ENCODE peak calls at places on chromosomes 16 and 17, in eight cellular contexts. J, R, G, O, T, M, U and W are unnamed samples.

GRCh38 chr17:81569986-81570514 is 17.9 kb upstream of the FAAP100 start:
- DNase-seq in J (no peak), R (no peak), G (no peak), O (no peak), T (no peak), M (no peak), U (no peak), W (no peak)

GRCh38 chr16:24499193-24499814 is 40.1 kb upstream of the RBBP6 start:
- DNase-seq in J (peak; percentile 24), R (no peak), G (peak; percentile 71), O (no peak), T (peak; percentile 16), M (peak; percentile 53), U (no peak), W (peak; percentile 36)

GRCh38 chr16:65776639-65777183 is 589.8 kb upstream of the CDH5 start:
- DNase-seq in J (no peak), R (no peak), G (no peak), O (no peak), T (no peak), M (no peak), U (no peak), W (no peak)

GRCh38 chr16:88299751-88300462 is 82.9 kb upstream of the ZNF469 start:
- DNase-seq in J (no peak), R (no peak), G (no peak), O (peak; percentile 40), T (no peak), M (no peak), U (no peak), W (no peak)

GRCh38 chr16:81181013-81181720 is 57.3 kb upstream of the BCO1 start:
- DNase-seq in J (peak; percentile 97), R (peak; percentile 92), G (peak; percentile 43), O (no peak), T (peak; percentile 19), M (peak; percentile 88), U (peak; percentile 81), W (no peak)

GRCh38 chr17:34252138-34252889 is 2.8 kb upstream of the CCL2 start:
- DNase-seq in J (peak; percentile 97), R (peak; percentile 87), G (no peak), O (peak; percentile 81), T (no peak), M (no peak), U (peak; percentile 98), W (peak; percentile 55)

GRCh38 chr17:49557204-49558024 is 18.3 kb upstream of the NXPH3 start:
- DNase-seq in J (peak; percentile 50), R (peak; percentile 23), G (peak; percentile 61), O (no peak), T (no peak), M (peak; percentile 55), U (no peak), W (peak; percentile 63)

GRCh38 chr17:22460461-22461063 is 768.2 kb downstream of the KCNJ18 start:
- DNase-seq in J (no peak), R (no peak), G (no peak), O (no peak), T (no peak), M (no peak), U (no peak), W (no peak)

DNA sequence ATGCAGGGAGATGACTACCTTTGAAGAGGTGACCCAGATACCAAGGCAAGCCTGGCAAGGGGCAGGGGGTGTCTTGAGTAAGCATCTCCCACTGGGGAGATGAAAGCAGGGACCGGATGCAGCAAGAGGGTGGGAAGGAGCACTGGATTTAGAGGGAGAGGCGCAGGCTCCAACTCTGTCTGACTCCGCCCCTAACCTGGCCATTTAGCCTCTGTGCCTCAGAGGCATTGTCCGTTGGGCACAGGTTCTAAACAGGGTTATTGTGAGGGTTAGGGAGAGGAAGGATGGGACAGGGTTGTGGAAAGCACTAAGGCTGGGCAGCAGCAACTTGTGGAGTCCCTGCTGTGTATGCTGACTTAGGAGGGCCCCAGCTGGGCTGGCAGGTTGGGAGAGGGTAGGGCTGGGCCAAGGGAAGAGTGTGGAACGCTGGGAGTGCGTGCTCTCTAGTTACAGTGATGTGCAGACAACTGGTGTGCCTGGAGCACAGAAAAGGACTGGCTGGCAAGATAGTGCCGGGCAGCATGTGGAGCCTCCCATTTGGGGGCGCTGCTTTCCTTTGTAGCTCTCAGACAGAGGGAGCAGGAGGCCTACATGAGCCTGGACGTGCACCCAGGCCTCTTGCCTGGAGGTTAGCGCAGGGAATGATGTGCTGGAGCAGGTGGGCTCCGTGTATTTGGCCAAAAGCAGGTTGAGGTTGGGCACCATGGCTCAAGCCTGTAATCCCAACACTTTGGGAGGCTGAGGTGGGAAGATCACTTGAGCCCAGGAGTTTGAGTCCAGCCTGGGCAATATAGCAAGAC is 26.2 kb downstream of the TBX2 start:
- DNase-seq in J (no peak), R (no peak), G (no peak), O (no peak), T (no peak), M (no peak), U (no peak), W (peak; percentile 10)
- TF ChIP-seq CTCF in J (no peak), R (no peak), G (no peak), O (no peak), T (no peak), M (no peak), U (no peak), W (no peak)

GRCh38 chr17:42323268-42323773 is 35.0 kb downstream of the STAT5A start:
- DNase-seq in J (no peak), R (no peak), G (no peak), O (no peak), T (no peak), M (no peak), U (no peak), W (no peak)

GRCh38 chr17:42325026-42325425 is 36.7 kb downstream of the STAT5A start:
- DNase-seq in J (peak; percentile 81), R (peak; percentile 87), G (no peak), O (no peak), T (no peak), M (no peak), U (no peak), W (no peak)

GRCh38 chr17:42333053-42333452 is 44.8 kb downstream of the STAT5A start:
- DNase-seq in J (no peak), R (no peak), G (no peak), O (no peak), T (no peak), M (no peak), U (no peak), W (no peak)

GRCh38 chr17:42334667-42335066 is 46.4 kb downstream of the STAT5A start:
- DNase-seq in J (no peak), R (no peak), G (no peak), O (no peak), T (no peak), M (no peak), U (no peak), W (no peak)

DNA sequence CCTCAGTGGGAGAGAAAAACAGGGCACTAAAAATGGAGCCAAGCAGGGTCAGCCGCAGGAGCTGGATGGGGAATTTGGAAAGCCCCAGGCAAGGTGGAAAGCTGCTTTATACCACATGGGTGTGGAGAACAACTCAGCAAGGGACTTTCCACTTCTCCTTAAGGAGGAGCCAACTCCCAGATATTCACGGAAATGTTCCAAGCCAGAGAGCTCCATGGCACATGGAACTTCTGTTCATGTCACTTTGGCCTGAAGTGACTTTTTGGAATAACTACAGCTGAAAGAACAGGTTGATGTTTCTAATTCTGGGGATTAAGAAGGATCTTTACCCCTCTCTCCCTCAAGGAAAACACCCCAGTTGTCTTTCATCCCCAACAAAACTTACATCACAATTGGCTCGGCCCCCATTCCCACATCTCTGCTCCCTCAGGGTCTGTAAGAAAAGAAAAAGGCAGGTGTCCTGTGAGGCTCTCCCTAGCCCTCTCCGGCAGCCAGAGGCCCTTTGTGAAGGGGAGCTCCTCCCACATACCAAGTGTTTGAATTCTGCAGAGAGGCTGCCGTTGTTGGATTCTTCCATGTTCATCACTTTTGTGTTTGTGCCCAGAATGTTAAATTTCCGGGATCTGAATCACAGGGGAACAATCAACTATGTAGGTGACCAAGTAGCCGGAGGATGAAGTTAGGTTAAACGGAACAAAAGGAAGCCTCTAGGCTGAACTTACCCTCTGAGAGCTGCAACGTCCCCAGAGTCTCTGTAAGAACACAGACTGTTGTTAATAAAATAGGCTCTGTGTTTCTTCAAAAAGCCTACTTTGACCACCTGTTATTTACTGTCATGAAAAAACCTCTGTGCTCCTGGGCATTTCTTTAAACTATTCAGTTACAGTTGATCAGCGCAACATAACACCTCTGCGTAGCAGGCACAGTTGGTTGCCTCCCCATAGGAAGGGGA is 41.0 kb downstream of the STAT5A start:
- DNase-seq in J (peak; percentile 88), R (peak; percentile 86), G (no peak), O (no peak), T (no peak), M (no peak), U (no peak), W (no peak)
- TF ChIP-seq CTCF in J (no peak), R (no peak), G (no peak), O (no peak), T (no peak), M (no peak), U (no peak), W (no peak)

DNA sequence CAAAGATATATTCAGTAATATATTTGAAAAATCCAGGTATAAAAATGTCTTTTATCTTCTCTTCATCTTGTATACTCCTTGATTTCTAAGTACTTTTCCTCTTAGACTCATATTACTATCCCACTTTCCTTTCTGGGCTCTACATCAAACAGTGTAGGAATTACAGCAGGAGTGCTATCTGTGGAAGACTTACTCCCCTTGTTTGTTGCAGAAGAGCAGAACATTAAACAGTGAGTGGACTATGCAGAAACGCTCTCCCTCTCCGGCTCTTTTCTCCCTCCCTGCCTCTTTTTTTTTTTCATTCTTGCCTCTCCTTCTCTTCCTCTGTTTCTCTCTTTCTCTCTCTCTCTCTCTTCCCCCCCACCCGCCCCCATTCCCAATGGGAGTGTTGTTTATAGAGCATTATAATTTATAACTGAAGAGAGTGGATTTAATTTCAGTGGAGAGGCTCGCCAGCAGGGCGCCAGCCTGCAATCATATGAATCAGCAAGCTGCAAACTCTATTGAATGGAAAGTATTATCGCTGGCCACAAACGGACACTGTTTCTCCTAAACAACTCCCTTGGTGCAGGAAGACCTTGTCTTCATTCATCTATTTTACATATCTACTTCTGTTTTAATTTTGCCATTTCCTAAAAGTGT is 242.3 kb upstream of the TBX2 start:
- DNase-seq in J (peak; percentile 22), R (peak; percentile 29), G (no peak), O (no peak), T (no peak), M (peak; percentile 10), U (no peak), W (no peak)
- TF ChIP-seq CTCF in J (no peak), R (peak; percentile 14), G (no peak), O (no peak), T (no peak), M (no peak), U (no peak), W (no peak)

DNA sequence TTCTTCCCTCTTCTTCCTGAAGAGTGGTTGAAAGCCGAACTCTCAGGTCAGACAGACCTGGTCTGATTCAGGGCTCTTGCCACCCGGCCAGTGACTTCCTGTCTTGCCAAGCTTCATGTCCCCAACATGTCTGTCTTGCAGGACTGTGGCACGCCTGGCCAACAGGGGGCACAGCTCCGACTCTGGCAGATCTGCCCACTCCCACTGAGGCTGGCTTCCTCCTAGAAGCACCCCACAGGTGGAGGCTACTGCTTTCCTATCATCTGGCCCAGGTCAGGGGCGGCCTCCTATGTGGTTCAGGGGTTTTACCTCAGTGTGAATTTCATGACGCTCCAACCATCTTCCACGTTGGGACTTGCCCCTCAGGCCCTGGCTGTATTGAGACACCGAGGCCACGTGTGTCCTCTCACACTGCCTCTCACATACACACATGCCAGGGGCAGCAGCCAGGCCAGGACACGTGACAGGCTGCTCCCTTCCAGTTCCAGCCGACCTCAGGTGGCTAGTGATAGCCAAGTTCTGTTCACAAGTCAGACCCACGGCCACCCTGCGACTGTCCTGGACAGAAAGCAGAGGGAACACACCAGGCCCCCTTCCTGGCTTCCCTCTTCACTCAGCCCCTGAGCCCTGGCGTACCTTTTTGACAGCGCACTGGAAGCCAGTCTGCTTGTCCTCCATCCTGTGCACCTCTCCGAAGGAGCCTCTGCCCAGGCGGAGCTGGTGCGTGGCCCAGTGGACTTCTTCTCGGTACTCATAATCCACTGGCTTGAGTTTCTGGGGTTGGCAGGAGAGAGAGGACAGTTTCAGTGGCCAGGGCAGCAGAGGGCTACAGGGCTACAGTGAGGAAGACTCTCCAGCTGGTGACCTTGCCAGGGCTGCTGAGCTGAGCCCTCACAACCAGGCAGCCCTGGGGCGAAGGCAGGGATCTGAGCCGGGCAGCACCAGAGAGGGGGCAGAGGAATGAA is 22.6 kb upstream of the SPATA32 start:
- DNase-seq in J (no peak), R (no peak), G (peak; percentile 30), O (no peak), T (no peak), M (no peak), U (peak; percentile 75), W (no peak)
- TF ChIP-seq CTCF in J (peak; percentile 19), R (peak; percentile 36), G (peak; percentile 21), O (no peak), T (peak; percentile 19), M (no peak), U (peak; percentile 33), W (no peak)